ENCODE peak calls at places on chromosomes 12 and 14, in nine cellular contexts. Z is AG04449, W is SW 1271, U is endothelial cell of umbilical vein, Q is amygdala, T is Daoy, N is astrocyte of the spinal cord, R is HTR-8/SVneo, E is fibroblast of the aortic adventitia. H is an unnamed sample.

GRCh38 chr12:95653761-95654546 is 102.7 kb upstream of the USP44 start:
- DNase-seq in R (peak; percentile 50), T (peak; percentile 35), Z (peak; percentile 91), Q (no peak), W (no peak), N (peak; percentile 54), E (peak; percentile 93), U (peak; percentile 73), H (no peak)

GRCh38 chr14:101571004-101571403 is 9.7 kb downstream of the DIO3 start:
- DNase-seq in Q (no peak), Z (no peak), N (no peak), U (no peak), E (no peak), T (no peak), R (no peak), W (no peak), H (no peak)

GRCh38 chr14:76203086-76204001 is 51.6 kb downstream of the GPATCH2L start:
- DNase-seq in W (peak; percentile 49), R (peak; percentile 74), T (peak; percentile 95), Q (no peak), E (peak; percentile 87), Z (peak; percentile 83), U (peak; percentile 41), N (peak; percentile 95), H (no peak)

GRCh38 chr12:47124451-47124850 is 44.7 kb upstream of the AMIGO2 start:
- DNase-seq in E (peak; percentile 61), R (no peak), Z (peak; percentile 17), T (no peak), W (no peak), Q (no peak), U (no peak), N (peak; percentile 22), H (no peak)

GRCh38 chr12:56332512-56333196 is 1.1 kb downstream of the PAN2 start:
- DNase-seq in Q (no peak), Z (no peak), R (no peak), T (no peak), U (no peak), E (no peak), N (no peak), W (no peak), H (no peak)

GRCh38 chr12:112907415-112908157 is 824 bp downstream of the OAS1 start:
- DNase-seq in E (no peak), Q (no peak), W (no peak), Z (no peak), U (no peak), N (no peak), T (no peak), R (no peak), H (no peak)

GRCh38 chr14:88961214-88961613 is 136.8 kb downstream of the TTC8 start:
- DNase-seq in N (no peak), Q (no peak), W (no peak), T (no peak), R (no peak), Z (no peak), U (no peak), E (no peak), H (no peak)

GRCh38 chr12:91250273-91250672 is 67.7 kb upstream of the DCN start:
- DNase-seq in T (no peak), R (no peak), U (no peak), W (no peak), Z (no peak), E (peak; percentile 60), N (no peak), Q (no peak), H (no peak)

GRCh38 chr14:97878727-97879126 is 1081.5 kb downstream of the VRK1 start:
- DNase-seq in N (peak; percentile 3), E (peak; percentile 73), T (no peak), R (no peak), U (no peak), Q (no peak), W (no peak), Z (no peak), H (no peak)